ENCODE peak calls at places on chromosomes 5 and 9, in four cellular contexts. X is mesendoderm, S is fibroblast of lung, O is astrocyte. K is an unnamed sample. For H3K79me2, the result is how much of the 10 kb centered on the place peaks cover.

GRCh38 chr5:76808142-76808691 is 10.6 kb upstream of the F2RL1 start:
- DNase-seq in O (no peak), X (peak), S (no peak), K (no peak)

GRCh38 chr9:36407122-36407723 is 7.2 kb upstream of the RNF38 start:
- DNase-seq in O (no peak), X (peak), S (peak), K (peak)

GRCh38 chr5:132776077-132776931 is 735 bp downstream of the SEPTIN8 start:
- DNase-seq in X (peak), O (peak), S (peak), K (peak)

GRCh38 chr9:105188746-105189145 is 55.7 kb upstream of the SLC44A1 start:
- DNase-seq in S (no peak), O (no peak), X (no peak), K (no peak)

GRCh38 chr9:87504938-87505337 is 7.3 kb downstream of the DAPK1 start:
- DNase-seq in O (no peak), S (no peak), X (no peak), K (no peak)

GRCh38 chr9:98357921-98358535 is 102.6 kb upstream of the TBC1D2 start:
- DNase-seq in S (peak), O (peak), X (no peak), K (peak)

GRCh38 chr9:86655147-86655546 is 292.2 kb downstream of the GAS1 start:
- DNase-seq in X (no peak), O (no peak), S (peak), K (no peak)

GRCh38 chr9:4297151-4297794 is 2.6 kb downstream of the GLIS3 start:
- DNase-seq in S (peak), X (peak), O (peak), K (peak)

GRCh38 chr5:26833596-26833995 is 204.8 kb downstream of the CDH9 start:
- DNase-seq in O (no peak), X (no peak), S (no peak), K (no peak)

GRCh38 chr5:169856571-169856970 is 123.7 kb downstream of the INSYN2B start:
- DNase-seq in S (peak), X (peak), O (peak), K (peak)

GRCh38 chr5:78908173-78908901 is 76.8 kb downstream of the ARSB start:
- DNase-seq in X (peak), S (peak), O (peak), K (no peak)

GRCh38 chr9:81431662-81432061 is 257.7 kb downstream of the TLE1 start:
- DNase-seq in O (peak), X (no peak), S (peak), K (no peak)

GRCh38 chr9:88236531-88237453 is 98.5 kb upstream of the SPATA31C2 start:
- DNase-seq in X (no peak), O (peak), S (peak), K (no peak)

GRCh38 chr5:179166171-179166885 is 106.2 kb downstream of the ZNF354C start:
- DNase-seq in X (no peak), S (no peak), O (no peak), K (no peak)

GRCh38 chr9:93653762-93654161 is 77.4 kb downstream of the PHF2 start:
- DNase-seq in O (no peak), S (no peak), X (no peak), K (no peak)

GRCh38 chr5:160545832-160546231 is 124.2 kb downstream of the PTTG1 start:
- DNase-seq in X (no peak), S (peak), O (no peak), K (peak)

GRCh38 chr5:109944461-109944860 is 254.7 kb downstream of the MAN2A1 start:
- DNase-seq in X (no peak), O (no peak), S (no peak), K (no peak)

GRCh38 chr9:36597412-36598178 is 24.9 kb downstream of the MELK start:
- DNase-seq in X (peak), O (peak), S (peak), K (peak)

GRCh38 chr9:34163439-34163838 is 15.4 kb upstream of the UBAP1 start:
- DNase-seq in O (peak), S (peak), X (no peak), K (peak)

GRCh38 chr9:19411316-19411715 is 2.5 kb downstream of the ACER2 start:
- DNase-seq in O (peak), S (peak), X (no peak), K (no peak)

DNA sequence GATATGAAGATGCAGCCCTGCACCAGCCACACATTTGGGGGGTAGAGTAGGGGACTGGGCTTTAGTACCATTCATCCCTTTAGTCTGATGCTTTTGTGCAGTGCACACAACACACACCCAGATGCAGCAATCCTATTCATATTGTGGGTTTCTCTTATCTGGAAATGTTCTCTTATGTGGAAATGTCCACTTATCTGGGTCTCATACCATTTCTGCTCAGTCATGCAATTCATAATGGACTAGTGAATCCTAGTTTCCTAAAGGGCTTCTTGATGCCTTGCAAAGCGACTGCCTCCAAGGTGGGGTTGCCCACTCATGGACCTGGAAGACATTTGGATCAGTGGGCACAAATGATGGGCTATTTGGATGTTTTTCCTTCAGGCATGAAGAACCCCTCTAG is 47.8 kb downstream of the C9orf152 start:
- DNase-seq in O (peak), S (peak), X (no peak), K (no peak)
- H3K79me2 ChIP-seq in O (half or more), S (half or more), X (under half), K (half or more)

GRCh38 chr5:68727931-68728330 is 365.9 kb upstream of the SLC30A5 start:
- DNase-seq in O (peak), X (peak), S (peak), K (no peak)

GRCh38 chr5:68730220-68731010 is 363.4 kb upstream of the SLC30A5 start:
- DNase-seq in S (peak), X (peak), O (peak), K (peak)

GRCh38 chr5:68731255-68731654 is 362.6 kb upstream of the SLC30A5 start:
- DNase-seq in S (no peak), O (no peak), X (no peak), K (no peak)

GRCh38 chr5:68722357-68722756 is 371.5 kb upstream of the SLC30A5 start:
- DNase-seq in S (no peak), O (no peak), X (no peak), K (no peak)

DNA sequence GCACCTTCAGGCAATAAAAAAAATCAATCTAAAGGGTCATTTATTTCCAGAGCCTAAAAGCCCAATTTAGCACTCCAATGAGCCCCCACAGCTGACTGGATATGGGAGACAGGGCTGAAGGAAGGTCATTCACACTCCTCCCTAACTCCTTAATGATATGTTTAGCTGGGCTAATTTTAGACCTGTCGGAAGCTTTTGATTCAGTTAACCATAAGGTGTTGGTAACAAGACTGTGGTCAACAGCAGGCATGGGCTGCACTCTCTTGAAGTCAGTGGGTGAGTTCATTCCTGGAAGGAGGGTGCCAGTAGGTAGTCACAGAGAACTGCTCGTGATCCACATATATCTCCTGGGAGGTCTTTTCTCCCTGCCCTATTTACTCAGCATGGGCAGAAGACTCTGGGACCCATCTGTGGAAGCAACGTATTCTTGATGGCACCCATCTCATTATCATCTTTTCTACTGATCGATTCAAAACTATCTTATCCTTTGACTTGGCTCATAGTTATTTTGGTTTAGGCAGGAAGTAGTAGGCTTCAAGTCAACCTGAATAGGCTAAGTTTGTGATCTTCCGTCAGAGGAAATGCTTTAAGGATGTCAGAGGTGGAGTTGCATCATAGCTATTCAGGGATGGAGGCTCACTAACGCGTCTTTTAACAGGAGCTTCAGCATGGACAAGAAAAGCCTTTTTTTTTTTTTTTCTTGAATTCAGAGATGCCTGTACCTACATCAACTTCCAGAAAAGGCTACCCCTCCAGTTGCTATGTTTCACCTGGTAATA is 367.7 kb upstream of the SLC30A5 start:
- DNase-seq in X (no peak), S (no peak), O (no peak), K (no peak)
- H3K27ac ChIP-seq in X (no peak), S (no peak), O (no peak), K (no peak)

GRCh38 chr9:92576175-92576574 is 40.4 kb upstream of the ECM2 start:
- DNase-seq in X (no peak), S (no peak), O (no peak), K (no peak)
- H3K79me2 ChIP-seq in X (under half), S (under half), O (under half), K (under half)

DNA sequence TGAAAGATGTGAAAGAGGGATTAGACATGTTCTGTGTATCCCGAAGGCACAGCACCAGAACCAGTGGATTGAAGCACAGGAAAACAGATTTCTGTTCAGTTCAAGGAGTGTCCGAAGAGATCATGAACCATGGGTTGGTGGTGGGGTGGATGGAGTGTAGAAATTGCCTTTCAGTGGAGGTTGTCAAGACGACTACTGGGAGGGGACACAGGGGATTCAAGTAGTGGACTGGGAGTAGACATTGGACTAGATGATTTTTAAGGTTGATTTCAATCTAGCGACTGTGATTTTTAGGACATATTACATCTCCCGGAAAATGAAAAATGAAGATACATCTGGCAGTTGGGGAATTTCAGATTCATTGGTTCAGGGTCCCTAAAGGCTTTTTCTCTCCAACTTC is 35.9 kb upstream of the TNFAIP8 start:
- DNase-seq in O (no peak), S (no peak), X (no peak), K (no peak)
- H3K27ac ChIP-seq in O (no peak), S (no peak), X (no peak), K (no peak)

DNA sequence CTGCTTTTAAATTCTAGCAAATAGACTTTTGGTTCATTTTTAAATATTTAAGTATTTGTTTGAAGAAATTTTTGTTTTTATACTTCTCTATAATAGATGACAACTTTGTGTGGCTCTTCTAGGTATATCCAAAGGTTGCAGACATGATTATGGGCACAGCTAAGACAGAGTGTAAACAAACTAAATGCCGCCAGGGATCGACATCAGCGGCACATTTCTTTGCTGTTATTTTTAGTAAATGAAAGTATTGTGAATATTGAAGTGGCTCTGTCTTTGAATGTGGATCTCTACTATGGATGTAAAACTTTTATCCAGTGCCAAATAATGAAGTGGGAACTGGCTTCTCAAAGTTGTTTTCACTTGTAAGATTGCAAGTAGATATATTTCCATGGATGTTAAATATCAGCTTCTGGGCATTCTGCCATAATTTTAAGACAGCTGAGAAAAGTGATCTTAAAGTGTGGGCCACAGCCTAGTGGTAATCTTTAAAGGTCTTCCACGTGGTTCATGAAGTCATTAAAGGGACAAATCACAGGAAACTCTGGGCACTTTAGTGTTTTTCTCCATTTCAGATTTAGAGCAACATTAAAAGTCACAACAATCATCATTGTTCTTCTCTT is 589.9 kb downstream of the ZNF608 start:
- DNase-seq in O (peak), S (peak), X (no peak), K (no peak)
- H3K79me2 ChIP-seq in O (under half), S (under half), X (under half), K (under half)

GRCh38 chr5:7394889-7395431 is 978 bp upstream of the ADCY2 start:
- DNase-seq in O (no peak), X (peak), S (no peak), K (no peak)
- H3K27ac ChIP-seq in O (no peak), X (peak), S (no peak), K (no peak)

GRCh38 chr5:143349127-143349526 is 54.4 kb downstream of the NR3C1 start:
- DNase-seq in X (no peak), S (peak), O (no peak), K (peak)

GRCh38 chr5:143354025-143354424 is 49.5 kb downstream of the NR3C1 start:
- DNase-seq in O (peak), X (no peak), S (peak), K (no peak)

GRCh38 chr5:143350341-143350740 is 53.1 kb downstream of the NR3C1 start:
- DNase-seq in S (no peak), X (no peak), O (no peak), K (no peak)

GRCh38 chr5:143352691-143353090 is 50.8 kb downstream of the NR3C1 start:
- DNase-seq in S (no peak), O (no peak), X (no peak), K (no peak)

DNA sequence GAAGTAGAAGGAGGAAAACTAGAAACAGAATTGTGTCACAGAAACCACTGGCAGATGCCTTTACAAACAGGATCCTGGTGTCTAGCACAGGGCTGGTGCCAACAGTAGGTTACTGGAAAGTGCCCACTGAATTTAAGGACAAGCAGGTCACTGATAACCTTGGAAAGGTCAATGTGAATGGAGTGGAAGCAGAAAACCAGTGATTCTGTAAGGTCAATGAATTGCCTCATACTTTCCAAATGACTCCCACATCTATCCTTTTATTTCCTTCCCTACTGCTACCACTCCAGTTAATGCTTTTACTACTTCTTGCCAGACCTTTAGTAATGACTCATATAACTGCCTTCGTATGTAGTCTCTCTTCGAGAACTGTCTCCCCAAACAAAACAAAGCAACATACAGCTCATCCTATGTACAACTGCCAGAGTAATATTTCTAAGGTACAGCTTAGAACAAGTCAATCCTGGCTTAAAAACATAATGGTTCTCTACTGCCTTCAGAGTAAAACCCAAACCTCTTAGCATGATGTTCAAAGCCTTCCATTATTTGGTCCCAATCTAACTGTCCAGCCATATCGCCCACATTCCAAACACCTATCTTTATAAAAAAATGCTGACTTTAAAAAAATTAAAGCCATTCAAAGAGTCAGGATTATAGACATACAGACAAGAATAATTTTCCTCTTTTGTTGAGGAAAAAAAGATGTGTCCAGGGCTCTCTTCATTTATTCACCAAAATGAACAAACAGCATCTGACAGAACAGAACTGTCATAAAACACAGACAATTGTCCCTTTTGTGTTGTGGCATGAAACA is 52.5 kb downstream of the NR3C1 start:
- DNase-seq in O (peak), S (peak), X (no peak), K (peak)
- H3K79me2 ChIP-seq in O (half or more), S (half or more), X (under half), K (half or more)

K was measured in mammary epithelial cell.